ENCODE peak calls at places on chromosomes 1 and 21, in five cellular contexts. C is H9; O is CD4-positive, alpha-beta T cell; K is HCT116; I is A549. J is an unnamed sample.

GRCh38 chr21:25689226-25689625 is 45.5 kb downstream of the ATP5PF start:
- DNase-seq in K (no peak), I (no peak), O (no peak), C (no peak), J (no peak)

GRCh38 chr1:64095832-64096231 is 107.6 kb upstream of the UBE2U start:
- DNase-seq in C (no peak), I (no peak), O (no peak), K (no peak), J (no peak)

GRCh38 chr1:8202182-8202905 is 115.6 kb upstream of the SLC45A1 start:
- DNase-seq in K (peak; percentile 77), C (peak; percentile 61), I (peak; percentile 78), O (no peak), J (peak; percentile 41)

GRCh38 chr1:232416026-232416568 is 213.8 kb downstream of the SIPA1L2 start:
- DNase-seq in O (no peak), I (no peak), C (no peak), K (no peak), J (peak; percentile 20)

GRCh38 chr1:47230692-47231313 is 1.2 kb downstream of the TAL1 start:
- DNase-seq in C (peak; percentile 73), I (no peak), K (no peak), O (no peak), J (no peak)

GRCh38 chr1:193706763-193707162 is 520.4 kb upstream of the B3GALT2 start:
- DNase-seq in C (no peak), I (no peak), K (no peak), O (no peak), J (no peak)

GRCh38 chr1:228037401-228038386 is 30.9 kb downstream of the WNT3A start:
- DNase-seq in O (no peak), I (no peak), C (peak; percentile 36), K (no peak), J (peak; percentile 56)

GRCh38 chr1:24418898-24419628 is 3.5 kb downstream of the NIPAL3 start:
- DNase-seq in I (no peak), O (no peak), K (no peak), C (peak; percentile 52), J (peak; percentile 67)

GRCh38 chr1:177686929-177687328 is 282.9 kb downstream of the SEC16B start:
- DNase-seq in I (no peak), O (no peak), K (no peak), C (no peak), J (no peak)

GRCh38 chr1:50158421-50158820 is 49.7 kb downstream of the ELAVL4 start:
- DNase-seq in O (no peak), K (no peak), C (no peak), I (no peak), J (no peak)

GRCh38 chr1:203072002-203072607 is 13.7 kb downstream of the MYOG start:
- DNase-seq in C (no peak), O (no peak), I (no peak), K (no peak), J (no peak)

GRCh38 chr1:149934326-149934725 is 2.4 kb downstream of the MTMR11 start:
- DNase-seq in I (no peak), C (no peak), O (no peak), K (no peak), J (no peak)

GRCh38 chr1:77220687-77221463 is 1.6 kb upstream of the PIGK start:
- DNase-seq in O (no peak), K (no peak), C (no peak), I (no peak), J (no peak)

GRCh38 chr1:6200188-6200809 is 904 bp upstream of the RPL22 start:
- DNase-seq in C (no peak), O (no peak), K (no peak), I (no peak), J (no peak)

GRCh38 chr1:10374442-10374860 is 24.4 kb upstream of the PGD start:
- DNase-seq in I (no peak), K (no peak), O (no peak), C (no peak), J (no peak)

GRCh38 chr1:206907304-206907991 is 10.2 kb downstream of the IL24 start:
- DNase-seq in O (no peak), K (no peak), I (peak; percentile 34), C (peak; percentile 54), J (no peak)

GRCh38 chr21:41168391-41169257 is 664 bp downstream of the BACE2 start:
- DNase-seq in C (peak; percentile 51), O (no peak), I (peak; percentile 7), K (no peak), J (peak; percentile 42)

GRCh38 chr1:116911166-116911553 is 1.4 kb downstream of the PTGFRN start:
- DNase-seq in O (no peak), I (no peak), C (no peak), K (no peak), J (no peak)

GRCh38 chr1:185157599-185158469 is 867 bp downstream of the SWT1 start:
- DNase-seq in I (no peak), K (no peak), C (no peak), O (no peak), J (no peak)

GRCh38 chr1:182507685-182508084 is 57.7 kb downstream of the RGSL1 start:
- DNase-seq in O (no peak), K (no peak), I (no peak), C (no peak), J (no peak)

GRCh38 chr1:188719735-188720134 is 1757.9 kb downstream of the BRINP3 start:
- DNase-seq in C (no peak), O (no peak), K (no peak), I (no peak), J (no peak)

GRCh38 chr1:111653695-111654094 is 34.1 kb downstream of the RAP1A start:
- DNase-seq in I (no peak), K (no peak), O (no peak), C (no peak), J (no peak)

GRCh38 chr1:221331263-221332183 is 410.4 kb downstream of the DUSP10 start:
- DNase-seq in O (no peak), C (no peak), K (no peak), I (no peak), J (no peak)

GRCh38 chr1:197496722-197497121 is 228.7 kb downstream of the CRB1 start:
- DNase-seq in C (no peak), K (no peak), I (no peak), O (no peak), J (no peak)

GRCh38 chr1:98824724-98825123 is 163.2 kb downstream of the SNX7 start:
- DNase-seq in I (no peak), K (no peak), C (no peak), O (no peak), J (no peak)

GRCh38 chr1:3504151-3504822 is 49.8 kb downstream of the ARHGEF16 start:
- DNase-seq in K (peak; percentile 48), C (no peak), O (no peak), I (peak; percentile 65), J (peak; percentile 91)

GRCh38 chr1:219465247-219466093 is 147.4 kb downstream of the ZC3H11B start:
- DNase-seq in I (no peak), O (no peak), C (no peak), K (no peak), J (no peak)

GRCh38 chr1:225710804-225711203 is 57.9 kb upstream of the ENAH start:
- DNase-seq in I (peak; percentile 89), O (no peak), C (no peak), K (peak; percentile 82), J (peak; percentile 94)

GRCh38 chr1:8520483-8520966 is 202.6 kb downstream of the SLC45A1 start:
- DNase-seq in C (no peak), O (no peak), K (no peak), I (no peak), J (no peak)

GRCh38 chr21:44544566-44544965 is 4.6 kb upstream of the KRTAP10-1 start:
- DNase-seq in I (no peak), O (no peak), K (no peak), C (no peak), J (no peak)

GRCh38 chr1:180594723-180595122 is 36.0 kb downstream of the OVAAL start:
- DNase-seq in I (no peak), C (no peak), K (no peak), O (no peak), J (no peak)

GRCh38 chr1:180593382-180593781 is 34.6 kb downstream of the OVAAL start:
- DNase-seq in C (no peak), O (no peak), I (no peak), K (no peak), J (no peak)

GRCh38 chr1:180598333-180598979 is 33.4 kb upstream of the XPR1 start:
- DNase-seq in C (no peak), K (no peak), O (no peak), I (peak; percentile 77), J (no peak)

GRCh38 chr1:180597520-180597919 is 34.3 kb upstream of the XPR1 start:
- DNase-seq in C (no peak), O (no peak), I (no peak), K (no peak), J (no peak)

DNA sequence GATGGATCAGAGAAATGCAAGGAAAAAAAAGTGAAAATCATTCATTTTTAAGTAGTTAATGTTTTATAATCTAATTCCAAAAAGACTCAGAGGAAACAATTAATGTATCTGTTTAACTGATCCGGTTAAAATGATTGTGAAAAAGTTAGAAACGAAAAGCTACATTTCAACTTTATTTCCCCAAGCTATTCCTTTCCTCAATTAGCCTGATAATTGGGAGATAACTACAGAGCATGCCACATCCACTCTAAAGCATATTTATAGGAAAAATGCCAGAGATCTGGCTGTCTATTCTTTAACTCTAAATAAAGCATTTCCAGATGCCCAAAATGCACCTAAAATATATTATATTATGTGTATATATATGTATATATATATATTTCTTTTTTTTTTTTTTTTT is 35.9 kb upstream of the XPR1 start:
- DNase-seq in K (no peak), C (no peak), O (no peak), I (no peak), J (no peak)
- TF ChIP-seq CTCF in K (no peak), C (no peak), O (no peak), I (no peak), J (no peak)

GRCh38 chr1:31583082-31583994 is 7.0 kb downstream of the TINAGL1 start:
- DNase-seq in I (no peak), O (no peak), K (no peak), C (no peak), J (no peak)
- H3K27ac ChIP-seq in I (peak overlapping the region; percentile 53), O (no peak overlapping the region), K (peak overlapping the region; percentile 17), C (no peak overlapping the region), J (peak overlapping the region; percentile 46)

DNA sequence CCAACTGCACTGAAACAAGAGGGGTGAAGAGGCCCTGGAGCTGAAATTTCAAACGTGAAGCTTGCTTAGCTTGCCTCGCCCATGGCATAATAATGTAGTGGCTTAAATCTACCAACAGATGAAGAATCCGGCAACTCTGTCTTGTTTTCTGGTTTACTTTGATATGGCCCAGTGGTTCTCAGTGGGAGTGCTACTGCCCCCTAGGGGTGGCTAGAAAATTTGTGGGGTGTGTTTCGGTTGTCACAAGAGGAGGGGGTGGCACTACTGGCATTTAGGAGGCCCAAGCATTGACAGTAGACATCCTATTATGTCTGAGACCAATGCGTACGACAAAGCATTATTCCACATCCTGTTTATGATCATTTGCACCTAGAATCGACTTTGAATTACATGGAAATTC is 51.9 kb upstream of the C8B start:
- DNase-seq in K (peak; percentile 8), I (peak; percentile 1), O (no peak), C (peak; percentile 50), J (no peak)
- TF ChIP-seq CTCF in K (peak; percentile 67), I (no peak), O (no peak), C (peak; percentile 80), J (no peak)

DNA sequence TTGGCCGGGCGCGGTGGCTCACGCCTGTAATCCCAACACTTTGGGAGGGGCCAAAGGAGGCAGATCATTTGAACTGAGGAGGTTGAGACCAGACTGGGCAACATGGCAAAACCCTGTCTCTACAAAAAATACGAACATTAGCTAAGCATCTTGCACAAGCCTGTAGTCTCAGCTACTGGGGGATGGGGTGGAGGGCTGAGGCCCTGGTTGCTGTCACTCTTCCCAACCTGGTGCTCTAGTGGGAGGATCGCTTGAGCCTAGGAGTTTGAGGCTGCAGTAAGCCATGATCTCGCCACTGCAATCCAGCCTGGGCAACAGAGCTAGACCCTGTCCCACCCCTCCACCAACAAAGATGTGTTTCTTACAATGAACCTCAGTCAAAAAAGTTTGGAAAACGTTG is 2.8 kb downstream of the PHGDH start:
- DNase-seq in C (no peak), I (no peak), O (no peak), K (no peak), J (no peak)
- H3K27ac ChIP-seq in C (no peak overlapping the region), I (no peak overlapping the region), O (no peak overlapping the region), K (no peak overlapping the region), J (peak overlapping the region; percentile 28)

J was measured in RWPE1.